ENCODE peak calls at places on chromosomes 4 and X, in seven cellular contexts. M is coronary artery; P is tibial artery; R is right cardiac atrium; C is effector memory CD4-positive, alpha-beta T cell; E is aorta; V is mammary epithelial cell. Z is an unnamed sample.

GRCh38 chr4:157655101-157655818 is 434.7 kb downstream of the GRIA2 start:
- DNase-seq in M (no peak), P (no peak), R (no peak), C (no peak), E (no peak), V (no peak), Z (no peak)

GRCh38 chr4:4377683-4378082 is 9.2 kb upstream of the NSG1 start:
- DNase-seq in M (no peak), P (no peak), R (peak), C (no peak), E (peak), V (no peak), Z (no peak)

GRCh38 chr4:2261110-2261852 is 628 bp downstream of the MXD4 start:
- DNase-seq in M (peak), P (peak), R (peak), C (peak), E (peak), V (peak), Z (peak)

GRCh38 chr4:162984621-162985020 is 182.1 kb downstream of the NAF1 start:
- DNase-seq in M (no peak), P (no peak), R (no peak), C (no peak), E (peak), V (no peak), Z (no peak)

GRCh38 chr4:8597791-8598190 is 5.2 kb downstream of the CPZ start:
- DNase-seq in M (no peak), P (no peak), R (no peak), C (no peak), E (no peak), V (no peak), Z (no peak)

GRCh38 chr4:72171761-72172160 is 140.0 kb downstream of the NPFFR2 start:
- DNase-seq in M (no peak), P (no peak), R (no peak), C (no peak), E (no peak), V (no peak), Z (no peak)

GRCh38 chr4:176340871-176341685 is 21.3 kb downstream of the SPCS3 start:
- DNase-seq in M (no peak), P (no peak), R (no peak), C (no peak), E (no peak), V (peak), Z (no peak)

GRCh38 chr4:78179188-78179587 is 122.1 kb downstream of the FRAS1 start:
- DNase-seq in M (no peak), P (no peak), R (no peak), C (no peak), E (no peak), V (peak), Z (no peak)

GRCh38 chrX:71365876-71366673 is at the start of gene TAF1:
- DNase-seq in M (peak), P (peak), R (peak), C (peak), E (peak), V (peak), Z (peak)

GRCh38 chr4:94690851-94691254 is 66.9 kb upstream of the BMPR1B start:
- DNase-seq in M (no peak), P (no peak), R (no peak), C (no peak), E (no peak), V (peak), Z (no peak)

GRCh38 chr4:4333265-4333706 is 43.2 kb downstream of the ZBTB49 start:
- DNase-seq in M (no peak), P (no peak), R (peak), C (no peak), E (no peak), V (peak), Z (no peak)

GRCh38 chr4:116599859-116600258 is 485.5 kb downstream of the TRAM1L1 start:
- DNase-seq in M (no peak), P (no peak), R (peak), C (no peak), E (no peak), V (no peak), Z (no peak)

GRCh38 chr4:25759101-25759500 is 103.5 kb downstream of the SLC34A2 start:
- DNase-seq in M (no peak), P (no peak), R (no peak), C (no peak), E (no peak), V (no peak), Z (no peak)

GRCh38 chr4:1356181-1356998 is 9.4 kb downstream of the UVSSA start:
- DNase-seq in M (no peak), P (peak), R (peak), C (no peak), E (peak), V (peak), Z (peak)

GRCh38 chrX:110414679-110415439 is 56.2 kb downstream of the RTL9 start:
- DNase-seq in M (peak), P (no peak), R (no peak), C (no peak), E (no peak), V (peak), Z (no peak)

GRCh38 chrX:16826207-16826606 is 39.9 kb downstream of the TXLNG start:
- DNase-seq in M (no peak), P (no peak), R (no peak), C (no peak), E (no peak), V (peak), Z (no peak)

GRCh38 chrX:112614640-112615039 is 65.1 kb downstream of the LHFPL1 start:
- DNase-seq in M (no peak), P (no peak), R (no peak), C (no peak), E (no peak), V (no peak), Z (no peak)

GRCh38 chrX:120244395-120244734 is 6.2 kb upstream of the ZBTB33 start:
- DNase-seq in M (no peak), P (no peak), R (no peak), C (no peak), E (no peak), V (no peak), Z (no peak)

GRCh38 chrX:140762061-140762460 is 52.5 kb downstream of the LINC00632 start:
- DNase-seq in M (no peak), P (peak), R (no peak), C (no peak), E (no peak), V (peak), Z (no peak)

GRCh38 chr4:133565379-133565778 is 416.3 kb downstream of the PCDH10 start:
- DNase-seq in M (no peak), P (no peak), R (no peak), C (no peak), E (no peak), V (peak), Z (no peak)

GRCh38 chr4:2535386-2536192 is 858 bp upstream of the FAM193A start:
- DNase-seq in M (peak), P (peak), R (peak), C (peak), E (peak), V (no peak), Z (peak)

GRCh38 chr4:54976682-54977081 is 148.7 kb downstream of the KDR start:
- DNase-seq in M (no peak), P (no peak), R (no peak), C (no peak), E (no peak), V (no peak), Z (no peak)

DNA sequence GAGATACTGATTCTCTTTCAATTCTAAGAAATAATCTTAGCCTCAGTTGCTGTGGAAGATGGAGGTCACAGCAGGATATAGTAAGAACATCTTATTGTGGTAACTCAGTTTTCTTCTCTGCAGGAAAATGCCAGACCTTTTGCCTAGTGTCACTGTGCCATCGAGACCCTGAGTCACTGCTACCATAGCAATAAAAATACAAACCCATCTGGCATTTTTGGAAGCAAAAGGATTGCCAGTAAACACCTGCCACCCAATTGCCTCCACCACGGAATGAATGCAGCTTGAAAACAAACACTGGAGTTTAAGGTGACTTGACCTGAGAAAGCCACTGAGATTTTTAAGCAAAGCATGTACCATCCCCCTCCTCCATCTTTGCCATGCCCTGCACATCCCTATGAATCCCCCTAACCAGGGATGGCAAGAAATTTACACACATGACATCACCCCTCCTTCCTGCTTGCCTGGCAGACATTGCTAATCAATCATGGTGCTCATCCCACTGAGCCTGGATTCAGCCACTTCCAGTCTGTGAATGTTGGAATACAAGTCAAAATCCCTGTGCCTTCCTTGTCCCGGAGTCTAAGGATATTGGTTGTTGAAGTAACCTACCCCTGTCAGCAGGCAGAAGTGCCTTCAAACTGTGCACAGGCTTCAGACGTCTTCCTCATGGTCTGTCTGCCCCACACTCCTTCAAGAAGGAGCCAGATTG is 59.6 kb upstream of the MAMLD1 start:
- DNase-seq in M (no peak), P (no peak), R (no peak), C (no peak), E (no peak), V (no peak), Z (no peak)
- H3K4me3 ChIP-seq in M (no peak), P (no peak), R (no peak), C (no peak), E (no peak), V (no peak), Z (no peak)

GRCh38 chr4:98670186-98670585 is 11.8 kb upstream of the TSPAN5 start:
- DNase-seq in M (no peak), P (no peak), R (no peak), C (no peak), E (no peak), V (no peak), Z (no peak)
- H3K27ac ChIP-seq in M (no peak), P (no peak), R (no peak), C (no peak), E (no peak), V (no peak), Z (no peak)

DNA sequence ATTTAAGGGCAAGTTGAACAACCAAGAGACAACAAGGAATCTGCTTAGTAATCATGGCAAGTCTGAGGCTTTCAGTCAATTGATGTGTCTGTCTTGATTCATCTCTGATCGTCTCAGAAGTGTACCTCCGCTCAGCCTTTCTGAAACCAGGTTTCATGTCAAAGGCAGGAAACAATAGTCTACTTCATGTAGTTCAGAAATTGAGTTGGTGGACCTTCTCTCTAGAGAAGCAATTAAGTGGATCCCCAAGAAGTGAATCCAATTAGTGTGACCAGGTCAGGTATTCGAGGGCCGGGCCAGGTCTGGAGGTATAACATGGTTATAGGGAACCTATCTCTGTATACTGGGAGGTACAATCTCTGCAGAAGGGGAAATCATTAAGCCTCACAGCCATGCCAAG is 31.9 kb downstream of the DAPP1 start:
- DNase-seq in M (no peak), P (no peak), R (no peak), C (no peak), E (no peak), V (no peak), Z (no peak)
- H3K4me3 ChIP-seq in M (no peak), P (no peak), R (no peak), C (no peak), E (no peak), V (no peak), Z (no peak)

GRCh38 chrX:154596290-154596929 is 11.5 kb downstream of the CTAG1A start:
- DNase-seq in M (peak), P (no peak), R (no peak), C (no peak), E (peak), V (peak), Z (peak)
- H3K27ac ChIP-seq in M (no peak), P (no peak), R (no peak), C (no peak), E (no peak), V (no peak), Z (no peak)

DNA sequence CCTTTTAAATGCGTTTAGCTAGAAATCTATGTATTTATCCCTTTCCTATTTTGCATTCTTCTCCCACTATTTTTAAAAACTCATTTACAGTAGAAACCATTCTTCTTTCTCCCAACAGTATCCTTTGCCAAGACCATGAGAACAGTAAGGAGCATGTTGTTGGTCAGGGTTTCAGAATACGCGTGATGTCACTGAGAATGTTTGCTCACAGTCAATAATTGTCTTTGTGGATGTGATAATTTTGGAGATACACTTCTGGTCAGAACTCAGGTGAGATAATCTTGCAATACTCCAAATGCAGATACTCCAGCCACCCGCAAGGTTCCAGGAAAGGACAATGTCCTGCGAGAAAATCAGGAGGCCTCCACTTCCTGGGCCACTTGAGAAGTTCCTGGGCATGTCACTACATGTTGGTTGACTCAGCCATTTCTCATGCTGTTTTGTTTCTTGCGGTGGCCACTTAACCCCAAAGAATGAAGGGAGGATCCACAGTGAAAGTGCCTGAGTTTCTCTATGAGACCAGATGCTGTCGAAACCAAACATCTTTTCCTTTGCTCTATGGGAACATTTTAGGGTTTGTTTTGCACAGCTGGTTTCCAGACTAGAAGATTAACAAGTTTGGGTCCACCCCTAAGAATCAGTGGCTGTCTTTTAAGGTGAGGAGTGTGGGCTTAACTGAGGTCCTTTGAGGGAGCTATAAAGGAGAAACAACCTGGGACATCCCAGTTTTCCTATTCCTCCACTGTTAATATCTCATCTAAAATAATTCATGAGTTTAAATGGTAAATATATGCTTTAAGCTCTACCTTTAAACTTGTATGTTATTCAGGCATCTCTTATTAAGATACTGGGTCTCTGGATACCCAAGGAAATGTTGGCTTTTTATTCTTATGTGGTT is 116.0 kb downstream of the SOWAHB start:
- DNase-seq in M (no peak), P (no peak), R (no peak), C (no peak), E (no peak), V (peak), Z (no peak)
- H3K4me3 ChIP-seq in M (no peak), P (no peak), R (no peak), C (no peak), E (no peak), V (peak), Z (no peak)

GRCh38 chr4:81472249-81473085 is 760 bp upstream of the RASGEF1B start:
- DNase-seq in M (peak), P (peak), R (peak), C (no peak), E (no peak), V (no peak), Z (no peak)

GRCh38 chr4:81470456-81471327 is 1.0 kb downstream of the RASGEF1B start:
- DNase-seq in M (peak), P (peak), R (peak), C (peak), E (peak), V (peak), Z (peak)

GRCh38 chr4:81469774-81470455 is 1.8 kb downstream of the RASGEF1B start:
- DNase-seq in M (no peak), P (no peak), R (no peak), C (no peak), E (no peak), V (no peak), Z (no peak)

GRCh38 chr4:81471361-81472248 is at the start of gene RASGEF1B:
- DNase-seq in M (peak), P (peak), R (peak), C (peak), E (peak), V (peak), Z (peak)

DNA sequence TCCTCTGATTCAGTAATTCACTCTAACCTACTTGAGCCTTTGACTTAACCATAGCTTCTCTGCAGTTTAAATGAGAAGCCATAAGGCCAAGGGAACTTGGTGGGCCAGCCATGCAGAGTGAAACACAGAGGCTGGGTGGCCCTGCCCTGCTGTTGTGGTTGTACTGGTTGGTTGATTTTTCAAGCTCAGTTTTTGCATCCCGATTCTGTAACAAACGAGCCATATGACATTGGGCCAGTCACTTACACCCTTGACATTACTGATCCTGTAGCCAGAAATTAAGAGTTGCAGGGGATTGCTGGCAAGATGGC is 1.3 kb upstream of the RASGEF1B start:
- DNase-seq in M (no peak), P (no peak), R (no peak), C (no peak), E (no peak), V (no peak), Z (no peak)
- H3K27ac ChIP-seq in M (peak), P (peak), R (no peak), C (peak), E (no peak), V (no peak), Z (peak)

DNA sequence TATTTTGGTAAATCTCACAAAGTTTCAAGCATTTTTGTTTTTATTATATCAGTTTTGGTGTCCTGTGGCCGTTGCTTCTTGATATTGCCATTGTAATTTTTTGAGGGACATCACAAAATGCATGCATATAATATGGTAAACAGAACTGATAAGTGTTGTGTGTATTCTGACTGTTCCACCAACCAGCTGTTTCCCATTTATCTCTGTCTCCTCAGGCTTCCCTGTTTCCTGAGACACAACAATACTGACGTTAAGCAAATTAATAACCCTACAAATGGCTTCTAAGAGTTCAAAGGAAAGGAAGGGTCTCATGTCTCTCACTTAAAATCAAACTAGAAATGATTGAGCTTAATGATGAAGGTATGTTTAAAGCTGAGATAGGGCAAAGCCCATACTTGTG is 40.0 kb downstream of the UGT2B10 start:
- DNase-seq in M (no peak), P (no peak), R (no peak), C (no peak), E (no peak), V (no peak), Z (no peak)
- H3K4me3 ChIP-seq in M (no peak), P (no peak), R (no peak), C (no peak), E (no peak), V (no peak), Z (no peak)

GRCh38 chr4:183610613-183611012 is 48.4 kb downstream of the RWDD4 start:
- DNase-seq in M (no peak), P (peak), R (no peak), C (no peak), E (no peak), V (no peak), Z (no peak)

GRCh38 chr4:183610033-183610432 is 49.0 kb downstream of the RWDD4 start:
- DNase-seq in M (no peak), P (no peak), R (no peak), C (no peak), E (no peak), V (peak), Z (no peak)

GRCh38 chr4:183611210-183611830 is 47.7 kb downstream of the RWDD4 start:
- DNase-seq in M (no peak), P (no peak), R (no peak), C (no peak), E (no peak), V (peak), Z (no peak)

GRCh38 chr4:183609151-183609550 is 49.8 kb downstream of the RWDD4 start:
- DNase-seq in M (no peak), P (no peak), R (no peak), C (no peak), E (no peak), V (no peak), Z (no peak)

DNA sequence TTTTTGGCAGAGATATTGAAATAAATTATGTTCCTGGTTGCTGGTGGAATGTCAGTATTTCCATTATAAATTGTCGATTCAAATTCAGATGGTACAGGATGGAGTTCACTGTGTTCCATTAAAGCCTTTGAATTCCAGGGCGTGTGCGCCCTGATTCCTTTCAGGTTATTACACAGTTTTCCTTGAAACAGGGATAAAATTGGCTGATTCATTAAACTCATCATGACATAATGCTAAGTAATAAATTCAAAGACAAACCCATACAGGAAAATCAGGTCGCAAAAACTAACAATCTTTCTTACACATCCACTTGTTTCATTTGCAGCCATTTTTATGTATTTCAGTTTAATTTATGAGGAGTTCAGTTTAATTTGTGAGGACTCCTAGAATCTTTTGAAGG is 51.1 kb downstream of the RWDD4 start:
- DNase-seq in M (no peak), P (no peak), R (no peak), C (no peak), E (no peak), V (no peak), Z (no peak)
- H3K27ac ChIP-seq in M (no peak), P (no peak), R (no peak), C (no peak), E (no peak), V (no peak), Z (no peak)

Z was measured in CD8-positive, alpha-beta T cell.